ENCODE peak calls at places on chromosome 1, in seven cellular contexts. D is Caco-2, L is non-pigmented ciliary epithelial cell, H is astrocyte of the cerebellum, Q is fibroblast of lung, U is iPS-NIHi11, A is T-helper 9 cell. V is an unnamed sample.

GRCh38 chr1:117166076-117166475 is 44.5 kb upstream of the TRIM45 start:
- DNase-seq in D (no peak), L (peak), H (no peak), Q (peak), U (no peak), A (no peak), V (no peak)

GRCh38 chr1:246860401-246860800 is 71.3 kb downstream of the AHCTF1 start:
- DNase-seq in D (no peak), L (no peak), H (no peak), Q (peak), U (no peak), A (no peak), V (no peak)

GRCh38 chr1:52662645-52663313 is 29.8 kb downstream of the SHISAL2A start:
- DNase-seq in D (peak), L (no peak), H (no peak), Q (peak), U (peak), A (no peak), V (no peak)

GRCh38 chr1:20291621-20292020 is 946 bp downstream of the VWA5B1 start:
- DNase-seq in D (no peak), L (no peak), H (no peak), Q (no peak), U (peak), A (no peak), V (no peak)

GRCh38 chr1:46153228-46153627 is 20.8 kb upstream of the PIK3R3 start:
- DNase-seq in D (no peak), L (no peak), H (no peak), Q (peak), U (no peak), A (no peak), V (no peak)

GRCh38 chr1:11787251-11787803 is 18.4 kb downstream of the MTHFR start:
- DNase-seq in D (peak), L (no peak), H (no peak), Q (peak), U (peak), A (no peak), V (no peak)

GRCh38 chr1:229563701-229564100 is 5.2 kb upstream of the ABCB10 start:
- DNase-seq in D (no peak), L (peak), H (no peak), Q (peak), U (no peak), A (no peak), V (no peak)

GRCh38 chr1:226542623-226543103 is 5.9 kb upstream of the STUM start:
- DNase-seq in D (no peak), L (no peak), H (no peak), Q (no peak), U (no peak), A (no peak), V (no peak)

GRCh38 chr1:54100500-54100899 is 47.1 kb downstream of the TCEANC2 start:
- DNase-seq in D (no peak), L (no peak), H (no peak), Q (no peak), U (no peak), A (no peak), V (no peak)

V was measured in activated B cell treated with CpG ODN at 0.5 μM for 24 hours.